ENCODE peak calls at places on chromosome 4, in four cellular contexts. P is iris pigment epithelial cell, H is GDM1, C is foreskin fibroblast. X is an unnamed sample.

GRCh38 chr4:155787113-155787710 is 28.4 kb downstream of the GUCY1B1 start:
- DNase-seq in P (peak), H (peak), C (peak), X (peak)

GRCh38 chr4:93063325-93063724 is 759.6 kb downstream of the GRID2 start:
- DNase-seq in P (no peak), H (no peak), C (no peak), X (no peak)

GRCh38 chr4:53563824-53564223 is 27.5 kb downstream of the LNX1 start:
- DNase-seq in P (peak), H (no peak), C (peak), X (peak)

GRCh38 chr4:153120235-153120634 is 84.0 kb upstream of the TRIM2 start:
- DNase-seq in P (no peak), H (no peak), C (no peak), X (no peak)

GRCh38 chr4:3833326-3833989 is 67.3 kb downstream of the ADRA2C start:
- DNase-seq in P (no peak), H (no peak), C (no peak), X (no peak)

GRCh38 chr4:38489924-38490639 is 173.9 kb upstream of the KLF3 start:
- DNase-seq in P (peak), H (no peak), C (no peak), X (peak)

GRCh38 chr4:142844782-142845181 is 1.3 kb downstream of the INPP4B start:
- DNase-seq in P (no peak), H (no peak), C (no peak), X (peak)

GRCh38 chr4:26022346-26022891 is 108.4 kb downstream of the SMIM20 start:
- DNase-seq in P (peak), H (no peak), C (peak), X (peak)

GRCh38 chr4:168830777-168831512 is 179.1 kb downstream of the CBR4 start:
- DNase-seq in P (peak), H (no peak), C (no peak), X (peak)

GRCh38 chr4:164648849-164649212 is 105.1 kb upstream of the SMIM31 start:
- DNase-seq in P (no peak), H (no peak), C (no peak), X (no peak)

GRCh38 chr4:20580907-20581306 is 119.4 kb upstream of the PACRGL start:
- DNase-seq in P (no peak), H (no peak), C (no peak), X (no peak)

GRCh38 chr4:172143605-172144314 is 330.6 kb downstream of the GALNTL6 start:
- DNase-seq in P (peak), H (peak), C (no peak), X (no peak)

GRCh38 chr4:6204871-6205583 is 4.7 kb upstream of the JAKMIP1 start:
- DNase-seq in P (no peak), H (no peak), C (no peak), X (no peak)

GRCh38 chr4:41661447-41662076 is 87.0 kb downstream of the PHOX2B start:
- DNase-seq in P (peak), H (peak), C (peak), X (peak)

GRCh38 chr4:126705271-126705670 is 927.5 kb upstream of the INTU start:
- DNase-seq in P (peak), H (no peak), C (peak), X (no peak)

GRCh38 chr4:1984406-1985191 is 24.2 kb downstream of the NELFA start:
- DNase-seq in P (no peak), H (no peak), C (no peak), X (no peak)